ENCODE peak calls at places on chromosomes 11 and 22, in eight cellular contexts. C is effector CD4-positive, alpha-beta T cell; S is fibroblast of the conjunctiva; Y is AG08396; F is GM10248; B is GM23248; N is effector CD8-positive, alpha-beta T cell; H is activated T-cell treated with anti-CD3 and anti-CD28 coated beads, Interleukin-2, amount 50 U/mL, for 4 hours. A is an unnamed sample.

GRCh38 chr11:78615724-78616123 is 41.1 kb upstream of the NARS2 start:
- DNase-seq in C (no peak), S (no peak), Y (no peak), F (no peak), B (no peak), N (no peak), H (no peak), A (no peak)

GRCh38 chr22:48807155-48807554 is 1020.5 kb downstream of the BRD1 start:
- DNase-seq in C (no peak), S (no peak), Y (no peak), F (no peak), B (no peak), N (no peak), H (no peak), A (no peak)

GRCh38 chr11:113850188-113850587 is 25.2 kb downstream of the USP28 start:
- DNase-seq in C (no peak), S (no peak), Y (no peak), F (no peak), B (no peak), N (no peak), H (no peak), A (no peak)

GRCh38 chr11:9982796-9983579 is 311.0 kb downstream of the SBF2 start:
- DNase-seq in C (no peak), S (no peak), Y (no peak), F (no peak), B (no peak), N (no peak), H (no peak), A (no peak)

GRCh38 chr22:37544955-37545702 is 15.2 kb upstream of the CDC42EP1 start:
- DNase-seq in C (peak), S (no peak), Y (peak), F (peak), B (peak), N (peak), H (peak), A (peak)

GRCh38 chr11:120186799-120187591 is 23.8 kb upstream of the OAF start:
- DNase-seq in C (no peak), S (no peak), Y (no peak), F (peak), B (peak), N (no peak), H (no peak), A (no peak)

GRCh38 chr11:65418681-65419459 is 3.7 kb upstream of the NEAT1 start:
- DNase-seq in C (peak), S (peak), Y (peak), F (peak), B (peak), N (peak), H (peak), A (peak)

GRCh38 chr11:47060807-47061206 is 115.9 kb downstream of the ARFGAP2 start:
- DNase-seq in C (no peak), S (no peak), Y (no peak), F (no peak), B (peak), N (no peak), H (no peak), A (no peak)

GRCh38 chr11:112320668-112321067 is 60.0 kb upstream of the PLET1 start:
- DNase-seq in C (no peak), S (peak), Y (peak), F (no peak), B (peak), N (no peak), H (no peak), A (no peak)

GRCh38 chr11:12430912-12431311 is 53.5 kb downstream of the PARVA start:
- DNase-seq in C (no peak), S (peak), Y (peak), F (no peak), B (peak), N (no peak), H (no peak), A (peak)

GRCh38 chr22:17875156-17875555 is 100.9 kb upstream of the BID start:
- DNase-seq in C (no peak), S (no peak), Y (no peak), F (no peak), B (no peak), N (no peak), H (no peak), A (no peak)

GRCh38 chr11:27795955-27796861 is 96.0 kb upstream of the BDNF start:
- DNase-seq in C (no peak), S (no peak), Y (peak), F (no peak), B (peak), N (no peak), H (no peak), A (no peak)

GRCh38 chr11:8693555-8693954 is 11.0 kb downstream of the RPL27A start:
- DNase-seq in C (no peak), S (no peak), Y (no peak), F (no peak), B (no peak), N (no peak), H (no peak), A (no peak)

GRCh38 chr11:10862446-10862845 is 4.6 kb upstream of the ZBED5 start:
- DNase-seq in C (no peak), S (no peak), Y (no peak), F (no peak), B (no peak), N (no peak), H (no peak), A (no peak)

GRCh38 chr11:67288198-67288451 is 978 bp upstream of the ANKRD13D start:
- DNase-seq in C (no peak), S (no peak), Y (no peak), F (no peak), B (no peak), N (no peak), H (no peak), A (no peak)

GRCh38 chr22:46323126-46323525 is 12.4 kb upstream of the TRMU start:
- DNase-seq in C (no peak), S (no peak), Y (no peak), F (no peak), B (no peak), N (no peak), H (no peak), A (no peak)

GRCh38 chr22:23838686-23839468 is at the start of gene DERL3:
- DNase-seq in C (peak), S (peak), Y (peak), F (peak), B (peak), N (peak), H (peak), A (peak)

A was measured in H54.